ENCODE peak calls at places on chromosome 7, in four cellular contexts. Q is lower leg skin, C is body of pancreas, W is adrenal gland. F is an unnamed sample.

GRCh38 chr7:930975-931758 is 23.3 kb downstream of the ADAP1 start:
- DNase-seq in Q (peak), W (no peak), C (no peak), F (no peak)

GRCh38 chr7:1087462-1087809 is 477 bp upstream of the GPER1 start:
- DNase-seq in Q (no peak), W (no peak), C (no peak), F (no peak)

GRCh38 chr7:136971776-136972175 is 103.3 kb downstream of the CHRM2 start:
- DNase-seq in C (no peak), Q (no peak), W (no peak), F (no peak)

GRCh38 chr7:131244259-131244852 is 83.3 kb upstream of the MKLN1 start:
- DNase-seq in C (peak), W (peak), Q (peak), F (no peak)

GRCh38 chr7:3559178-3559765 is 258.2 kb downstream of the SDK1 start:
- DNase-seq in W (peak), Q (no peak), C (peak), F (no peak)

GRCh38 chr7:40918701-40919271 is 784.0 kb downstream of the SUGCT start:
- DNase-seq in W (no peak), Q (no peak), C (no peak), F (no peak)

GRCh38 chr7:27933691-27934565 is 194.0 kb downstream of the TAX1BP1 start:
- DNase-seq in Q (no peak), W (no peak), C (no peak), F (no peak)

GRCh38 chr7:157501576-157501975 is 164.8 kb downstream of the DNAJB6 start:
- DNase-seq in C (no peak), Q (peak), W (no peak), F (no peak)

GRCh38 chr7:123131140-123131539 is 68.6 kb downstream of the SLC13A1 start:
- DNase-seq in W (no peak), C (no peak), Q (no peak), F (no peak)

GRCh38 chr7:4788627-4789189 is 13.3 kb downstream of the AP5Z1 start:
- DNase-seq in W (no peak), C (no peak), Q (no peak), F (peak)
- TF ChIP-seq CTCF in W (no peak), C (no peak), Q (no peak), F (no peak)

GRCh38 chr7:45102785-45103712 is 8.4 kb downstream of the TBRG4 start:
- DNase-seq in Q (no peak), W (no peak), C (no peak), F (no peak)

GRCh38 chr7:45099891-45100760 is 11.4 kb upstream of the NACAD start:
- DNase-seq in C (no peak), W (no peak), Q (no peak), F (no peak)

GRCh38 chr7:45100761-45101480 is 10.6 kb downstream of the TBRG4 start:
- DNase-seq in Q (no peak), C (no peak), W (no peak), F (no peak)

GRCh38 chr7:45103958-45104843 is 7.3 kb downstream of the TBRG4 start:
- DNase-seq in W (no peak), Q (peak), C (no peak), F (peak)

GRCh38 chr7:45101748-45102147 is 9.7 kb downstream of the TBRG4 start:
- DNase-seq in C (no peak), W (no peak), Q (no peak), F (no peak)
- TF ChIP-seq POLR2A in C (no peak), W (no peak), Q (no peak), F (no peak)

GRCh38 chr7:32587431-32587948 is 92.2 kb downstream of the AVL9 start:
- DNase-seq in W (no peak), Q (no peak), C (no peak), F (peak)

GRCh38 chr7:32591938-32592337 is 96.6 kb downstream of the AVL9 start:
- DNase-seq in Q (no peak), W (no peak), C (no peak), F (no peak)

GRCh38 chr7:32586291-32587221 is 91.3 kb downstream of the AVL9 start:
- DNase-seq in Q (no peak), C (no peak), W (no peak), F (no peak)

GRCh38 chr7:32592721-32593120 is 97.4 kb downstream of the AVL9 start:
- DNase-seq in Q (no peak), W (no peak), C (no peak), F (no peak)

GRCh38 chr7:32588657-32589056 is 93.4 kb downstream of the AVL9 start:
- DNase-seq in C (no peak), Q (no peak), W (no peak), F (no peak)
- TF ChIP-seq CTCF in C (no peak), Q (no peak), W (no peak), F (no peak)

DNA sequence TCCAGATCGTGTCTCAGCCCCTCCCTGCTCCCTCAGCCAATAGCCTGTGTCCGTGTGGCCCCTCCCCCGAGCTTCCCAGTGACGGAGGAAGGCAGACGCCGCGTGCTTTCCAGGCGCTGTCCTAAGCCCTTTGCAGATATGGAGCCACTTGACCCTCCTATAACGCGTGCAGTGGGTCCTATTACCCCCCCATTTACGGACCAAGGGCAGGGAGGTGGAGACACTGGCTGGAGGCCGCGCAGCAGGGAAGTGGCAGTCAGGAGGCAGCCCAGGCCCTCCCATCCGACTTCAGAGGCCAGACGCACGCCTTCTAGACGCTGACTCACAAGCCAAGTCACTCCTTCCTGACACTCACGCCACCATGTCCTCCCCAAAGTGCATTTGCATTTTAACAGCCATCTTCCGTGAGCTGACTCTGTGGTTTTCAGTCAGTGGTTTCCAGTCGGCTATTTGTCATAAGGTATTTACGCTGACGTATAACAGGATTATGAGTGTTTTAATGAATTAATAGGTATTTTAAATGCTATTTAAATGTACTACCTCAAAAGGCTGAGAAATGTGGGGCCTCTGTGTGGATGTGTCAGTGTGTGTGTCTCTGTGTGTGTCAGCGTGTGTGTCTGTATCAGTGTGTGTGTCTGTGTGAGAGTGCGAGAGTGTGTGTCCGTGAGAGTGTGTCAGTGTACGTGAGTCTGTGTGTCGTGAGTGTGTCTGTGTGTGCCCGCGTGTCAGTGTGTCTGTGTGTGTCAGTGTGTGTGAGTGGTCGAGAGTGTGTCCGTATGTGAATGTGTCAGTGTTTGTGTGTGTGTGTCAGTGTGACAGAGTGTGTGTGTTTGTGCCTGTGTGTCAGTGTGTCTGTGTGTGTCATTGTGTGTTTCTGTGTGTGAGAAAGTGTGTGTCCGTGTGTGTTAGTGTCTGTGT is 92.1 kb upstream of the INSIG1 start:
- DNase-seq in C (peak), W (peak), Q (peak), F (peak)
- TF ChIP-seq POLR2A in C (peak), W (peak), Q (no peak), F (peak)

GRCh38 chr7:150531704-150532103 is 17.0 kb downstream of the GIMAP7 start:
- DNase-seq in C (no peak), W (no peak), Q (no peak), F (no peak)
- TF ChIP-seq CTCF in C (no peak), W (no peak), Q (no peak), F (no peak)

GRCh38 chr7:30026229-30027064 is at the start of gene FKBP14:
- DNase-seq in Q (peak), W (peak), C (peak), F (peak)
- TF ChIP-seq POLR2A in Q (no peak), W (peak), C (peak), F (no peak)

GRCh38 chr7:91876391-91877133 is 3.9 kb downstream of the MTERF1 start:
- DNase-seq in C (no peak), Q (no peak), W (no peak), F (no peak)
- TF ChIP-seq CTCF in C (peak), Q (no peak), W (no peak), F (peak)

GRCh38 chr7:77796960-77797359 is 1.3 kb downstream of the TMEM60 start:
- DNase-seq in W (no peak), Q (no peak), C (no peak), F (no peak)

GRCh38 chr7:77799078-77799964 is 748 bp downstream of the PHTF2 start:
- DNase-seq in Q (peak), C (peak), W (peak), F (peak)

GRCh38 chr7:77800158-77800557 is 1.6 kb downstream of the PHTF2 start:
- DNase-seq in C (no peak), Q (no peak), W (no peak), F (no peak)

GRCh38 chr7:77797734-77798393 is 370 bp downstream of the TMEM60 start:
- DNase-seq in Q (no peak), C (no peak), W (no peak), F (no peak)

DNA sequence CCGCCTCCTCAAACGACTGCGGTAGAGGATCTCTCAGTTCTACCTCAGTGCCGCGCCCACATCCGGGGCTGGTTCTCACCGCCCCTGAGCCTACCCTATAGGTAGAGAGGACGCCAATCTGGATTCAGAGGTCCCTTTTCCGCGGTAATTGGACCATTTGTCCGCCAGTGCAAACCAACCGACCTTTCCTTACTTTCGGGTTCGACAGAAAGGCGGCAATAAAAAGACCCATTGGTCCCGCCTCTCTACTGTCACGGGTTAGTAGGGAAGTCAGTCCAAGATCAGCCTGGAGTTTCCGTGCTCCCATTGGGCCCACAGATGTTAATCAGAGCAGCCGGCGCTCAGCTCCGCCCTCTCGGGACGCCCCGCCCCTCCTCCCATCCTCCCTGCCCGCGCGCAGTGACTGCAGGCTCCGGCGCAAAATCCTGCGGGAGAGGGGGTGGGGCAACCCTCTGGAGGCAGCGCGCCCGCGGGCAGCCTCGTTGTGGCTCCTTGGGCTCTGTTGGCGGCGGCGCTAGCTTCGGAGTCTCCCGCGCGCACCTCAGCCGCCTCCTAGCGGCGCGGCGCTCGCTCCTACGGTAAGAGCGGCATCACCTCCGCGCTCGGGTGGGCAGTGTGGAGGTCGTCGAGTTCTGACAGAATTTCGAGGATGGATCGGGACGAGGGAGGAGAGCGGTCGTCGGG is at the start of the genes PHTF2 and TMEM60:
- DNase-seq in Q (peak), W (peak), C (peak), F (peak)
- TF ChIP-seq POLR2A in Q (no peak), W (peak), C (peak), F (no peak)

GRCh38 chr7:99275496-99275895 is 2.9 kb downstream of the MYH16 start:
- DNase-seq in W (no peak), C (no peak), Q (no peak), F (no peak)

GRCh38 chr7:99272476-99273045 is at the start of gene MYH16:
- DNase-seq in Q (no peak), C (no peak), W (no peak), F (no peak)

GRCh38 chr7:99278180-99278579 is 5.5 kb downstream of the MYH16 start:
- DNase-seq in W (no peak), C (no peak), Q (no peak), F (no peak)
- TF ChIP-seq CTCF in W (no peak), C (no peak), Q (no peak), F (no peak)

F was measured in heart left ventricle.